ENCODE peak calls at places on chromosomes 12 and 14, in nine cellular contexts. T, C, M, W, N, J, R, D and V are unnamed samples.

GRCh38 chr14:56333361-56334279 is 215.4 kb downstream of the PELI2 start:
- DNase-seq in N (no peak), T (peak; percentile 10), J (peak; percentile 87), C (no peak), R (no peak), W (no peak), D (no peak), M (peak; percentile 61), V (no peak)

GRCh38 chr14:74980746-74981661 is 21.7 kb upstream of the EIF2B2 start:
- DNase-seq in C (no peak), J (peak; percentile 22), N (peak; percentile 86), R (no peak), M (no peak), T (no peak), W (peak; percentile 11), D (peak; percentile 59), V (no peak)

GRCh38 chr12:132450391-132451171 is 39.4 kb upstream of the FBRSL1 start:
- DNase-seq in N (no peak), D (no peak), R (no peak), J (no peak), C (no peak), T (no peak), M (no peak), W (no peak), V (no peak)

GRCh38 chr14:94373708-94374107 is 14.7 kb downstream of the SERPINA1 start:
- DNase-seq in C (no peak), T (peak; percentile 95), W (no peak), M (peak; percentile 92), J (peak; percentile 99), R (no peak), N (no peak), D (no peak), V (no peak)

GRCh38 chr12:67414011-67414715 is 145.0 kb downstream of the CAND1 start:
- DNase-seq in R (no peak), J (no peak), D (no peak), C (no peak), N (no peak), M (no peak), W (no peak), T (no peak), V (no peak)

GRCh38 chr14:103508521-103508920 is 14.1 kb downstream of the CKB start:
- DNase-seq in J (no peak), C (no peak), T (no peak), M (no peak), W (no peak), N (peak; percentile 16), R (no peak), D (no peak), V (peak; percentile 3)

GRCh38 chr14:96502621-96503251 is 554 bp downstream of the PAPOLA start:
- DNase-seq in W (peak; percentile 58), C (peak; percentile 8), J (peak; percentile 31), M (no peak), R (peak; percentile 74), N (peak; percentile 79), T (peak; percentile 49), D (peak; percentile 50), V (peak; percentile 60)

GRCh38 chr14:68794856-68795601 is 2.2 kb upstream of the ZFP36L1 start:
- DNase-seq in C (peak; percentile 56), D (no peak), W (peak; percentile 58), T (no peak), J (peak; percentile 96), R (peak; percentile 59), N (no peak), M (peak; percentile 87), V (no peak)

GRCh38 chr14:77185093-77185465 is 3.5 kb downstream of the TMEM63C start:
- DNase-seq in C (no peak), N (no peak), M (no peak), W (no peak), R (no peak), T (no peak), D (no peak), J (no peak), V (no peak)
- TF ChIP-seq CTCF in C (no peak), N (no peak), M (no peak), W (no peak), R (no peak), T (no peak), D (no peak), J (no peak), V (no peak)

GRCh38 chr12:109713187-109713984 is at the start of gene FAM222A:
- DNase-seq in N (peak; percentile 99), J (peak; percentile 89), R (peak; percentile 97), D (peak; percentile 99), C (peak; percentile 92), W (peak; percentile 98), M (peak; percentile 85), T (peak; percentile 93), V (peak; percentile 98)

GRCh38 chr12:109715310-109716091 is 1.9 kb downstream of the FAM222A start:
- DNase-seq in W (peak; percentile 59), T (no peak), J (no peak), N (no peak), D (no peak), M (no peak), C (peak; percentile 6), R (no peak), V (no peak)

GRCh38 chr12:109716092-109716479 is 2.5 kb downstream of the FAM222A start:
- DNase-seq in W (no peak), M (no peak), D (no peak), R (no peak), J (no peak), C (no peak), N (no peak), T (no peak), V (no peak)

GRCh38 chr12:109714913-109715244 is 1.3 kb downstream of the FAM222A start:
- DNase-seq in R (no peak), D (no peak), M (no peak), J (no peak), N (no peak), C (no peak), T (no peak), W (no peak), V (no peak)

DNA sequence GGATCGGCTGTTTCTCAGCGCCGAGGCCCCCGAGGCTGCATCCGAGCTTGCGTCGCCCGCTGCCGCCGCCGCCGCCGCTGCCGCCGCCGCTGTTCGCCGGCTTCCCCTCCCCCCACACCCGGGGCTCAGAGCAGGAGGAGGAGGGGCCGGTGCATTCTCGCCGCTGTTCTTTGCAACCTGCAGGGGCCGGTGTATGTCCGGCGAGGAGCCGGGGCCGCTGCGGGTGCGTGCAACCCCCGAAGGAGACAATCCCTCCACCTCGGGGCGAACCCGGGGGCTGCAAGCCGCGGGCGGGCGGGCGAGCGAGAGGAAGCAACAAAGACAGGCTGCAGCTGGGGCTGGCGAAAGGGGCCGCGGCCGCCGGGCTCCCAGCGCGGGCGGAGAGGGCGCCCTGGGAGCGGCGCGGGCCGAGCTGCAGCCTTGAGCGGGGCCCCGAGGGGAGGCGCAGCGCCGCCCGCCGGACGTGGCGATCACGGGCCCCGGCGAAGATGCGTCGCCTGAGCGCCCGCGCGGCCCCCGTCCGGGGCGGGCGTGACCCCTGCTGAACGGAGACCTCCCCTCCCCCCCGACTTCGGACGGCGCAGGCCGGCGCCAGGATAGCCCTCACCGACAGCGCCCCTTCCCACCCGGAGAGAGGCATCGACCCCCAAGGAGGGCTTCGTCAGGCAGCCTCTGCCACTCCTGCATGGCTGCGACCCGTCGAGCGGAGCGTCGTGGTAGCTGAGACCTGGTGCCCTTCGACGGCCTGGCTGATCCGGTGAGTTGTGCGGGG is 702 bp downstream of the FAM222A start:
- DNase-seq in T (peak; percentile 35), R (peak; percentile 68), D (peak; percentile 80), C (peak; percentile 46), J (no peak), N (peak; percentile 84), W (peak; percentile 61), M (no peak), V (peak; percentile 74)
- TF ChIP-seq CTCF in T (peak; percentile 41), R (peak; percentile 59), D (peak; percentile 33), C (peak; percentile 2), J (no peak), N (peak; percentile 28), W (peak; percentile 36), M (no peak), V (no peak)

GRCh38 chr12:34305176-34305575 is 282.9 kb downstream of the ALG10 start:
- DNase-seq in N (no peak), M (no peak), C (no peak), D (no peak), W (no peak), R (no peak), T (no peak), J (no peak), V (no peak)

GRCh38 chr12:34304001-34304400 is 281.7 kb downstream of the ALG10 start:
- DNase-seq in N (peak; percentile 32), D (no peak), J (no peak), R (no peak), C (no peak), T (no peak), M (no peak), W (no peak), V (no peak)

GRCh38 chr12:34303091-34303870 is 281.0 kb downstream of the ALG10 start:
- DNase-seq in N (peak; percentile 13), W (no peak), J (no peak), C (no peak), M (no peak), D (no peak), R (no peak), T (no peak), V (no peak)

GRCh38 chr12:34304546-34304945 is 282.2 kb downstream of the ALG10 start:
- DNase-seq in W (no peak), R (no peak), C (no peak), N (peak; percentile 21), T (no peak), M (no peak), D (no peak), J (no peak), V (no peak)

DNA sequence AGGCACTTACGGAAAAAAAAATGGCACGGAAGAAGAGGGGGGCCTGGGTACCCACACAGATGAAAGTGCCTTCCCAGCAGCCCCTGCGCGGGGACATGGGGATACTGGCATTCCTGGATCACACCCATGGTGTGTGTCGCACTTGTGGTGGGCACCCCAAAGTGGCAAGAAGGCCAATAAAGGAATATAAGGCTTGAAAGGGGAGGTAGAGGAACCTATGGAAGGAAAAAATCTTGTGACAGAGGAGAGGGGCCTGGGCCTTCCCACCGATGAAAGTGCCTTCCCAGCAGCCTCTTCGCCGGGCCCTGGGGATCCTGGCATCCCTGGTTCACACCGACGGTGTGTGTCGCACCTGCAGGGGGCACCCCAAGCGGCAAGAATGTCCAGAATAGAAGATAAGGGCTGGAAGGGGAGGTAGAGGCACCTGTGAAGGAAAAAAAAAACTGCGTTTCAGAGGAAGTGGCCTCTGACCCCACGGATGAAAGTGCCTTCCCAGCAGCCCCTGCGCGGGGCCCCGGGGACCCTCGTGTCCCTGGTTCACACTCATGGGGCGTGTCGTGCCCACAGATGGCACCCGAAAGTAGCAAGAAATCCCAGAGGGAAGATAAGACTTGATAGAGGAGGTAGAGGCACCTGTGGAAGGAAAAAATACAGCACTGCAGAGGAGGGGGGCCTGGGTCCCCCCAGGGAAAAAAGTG is 284.0 kb downstream of the ALG10 start:
- DNase-seq in M (no peak), C (no peak), W (no peak), D (no peak), J (no peak), T (no peak), N (no peak), R (no peak), V (no peak)
- TF ChIP-seq CTCF in M (no peak), C (no peak), W (no peak), D (no peak), J (no peak), T (no peak), N (no peak), R (no peak), V (no peak)

GRCh38 chr12:117857632-117858274 is 111.0 kb downstream of the KSR2 start:
- DNase-seq in N (no peak), T (peak; percentile 41), D (peak; percentile 88), J (peak; percentile 55), W (no peak), R (peak; percentile 51), M (no peak), C (peak; percentile 28), V (peak; percentile 75)

GRCh38 chr12:117863004-117863709 is 105.6 kb downstream of the KSR2 start:
- DNase-seq in D (no peak), M (no peak), R (no peak), T (peak; percentile 43), J (peak; percentile 69), C (no peak), W (no peak), N (no peak), V (no peak)

GRCh38 chr12:117860111-117860510 is 108.7 kb downstream of the KSR2 start:
- DNase-seq in T (no peak), J (no peak), M (no peak), C (no peak), N (no peak), W (no peak), D (no peak), R (no peak), V (no peak)

GRCh38 chr12:117865505-117865904 is 103.3 kb downstream of the KSR2 start:
- DNase-seq in C (no peak), W (no peak), J (no peak), R (no peak), D (no peak), M (no peak), N (no peak), T (no peak), V (no peak)

DNA sequence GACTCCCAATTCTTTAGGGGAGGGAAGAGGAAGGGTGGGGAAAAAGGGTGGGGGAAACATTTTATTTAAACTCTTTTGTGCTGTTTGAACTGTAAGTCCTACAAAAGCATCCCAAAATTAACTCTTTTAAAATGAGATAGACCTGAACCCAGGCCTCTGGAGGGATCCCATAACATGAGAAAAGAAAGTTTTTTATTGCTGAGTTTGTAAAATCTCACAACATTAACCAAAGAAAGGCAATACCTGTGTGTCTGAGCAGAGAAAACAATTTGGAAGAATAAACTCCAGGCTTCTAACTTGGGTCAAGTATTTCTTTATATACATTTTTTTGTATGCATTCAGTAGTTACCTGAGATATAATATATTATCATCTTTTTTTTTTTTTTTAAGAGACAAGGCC is 107.1 kb downstream of the KSR2 start:
- DNase-seq in W (no peak), N (no peak), M (no peak), D (no peak), C (no peak), R (no peak), T (no peak), J (no peak), V (no peak)
- TF ChIP-seq CTCF in W (no peak), N (no peak), M (no peak), D (no peak), C (no peak), R (no peak), T (no peak), J (no peak), V (no peak)